ENCODE peak calls at places on chromosome 5, in nine cellular contexts. Z is dorsolateral prefrontal cortex, V is A549, H is H7, D is pancreas, I is astrocyte of the spinal cord, G is endodermal cell, C is brain microvascular endothelial cell, N is BE2C. R is an unnamed sample.

GRCh38 chr5:168624850-168625357 is 45.7 kb upstream of the PANK3 start:
- DNase-seq in Z (no peak), V (no peak), H (no peak), D (no peak), I (no peak), G (no peak), C (no peak), N (no peak), R (peak)

GRCh38 chr5:61767231-61768080 is 435.4 kb downstream of the ZSWIM6 start:
- DNase-seq in Z (peak), V (no peak), H (no peak), D (no peak), I (no peak), G (no peak), C (no peak), N (no peak), R (no peak)

GRCh38 chr5:81626524-81626923 is 124.4 kb downstream of the SSBP2 start:
- DNase-seq in Z (no peak), V (peak), H (no peak), D (no peak), I (peak), G (no peak), C (peak), N (peak), R (peak)

GRCh38 chr5:10420926-10421325 is 20.8 kb upstream of the ROPN1L start:
- DNase-seq in Z (no peak), V (no peak), H (no peak), D (no peak), I (peak), G (no peak), C (no peak), N (no peak), R (no peak)

GRCh38 chr5:16628376-16628775 is 11.6 kb upstream of the RETREG1 start:
- DNase-seq in Z (peak), V (no peak), H (no peak), D (no peak), I (no peak), G (no peak), C (no peak), N (no peak), R (no peak)

GRCh38 chr5:14720236-14720923 is 55.9 kb downstream of the OTULIN start:
- DNase-seq in Z (no peak), V (no peak), H (no peak), D (no peak), I (peak), G (no peak), C (peak), N (no peak), R (peak)

GRCh38 chr5:71460693-71461092 is 5.2 kb downstream of the BDP1 start:
- DNase-seq in Z (no peak), V (no peak), H (no peak), D (no peak), I (no peak), G (no peak), C (no peak), N (no peak), R (no peak)

GRCh38 chr5:133531634-133532033 is 80.7 kb downstream of the FSTL4 start:
- DNase-seq in Z (no peak), V (no peak), H (no peak), D (no peak), I (peak), G (no peak), C (peak), N (no peak), R (peak)

GRCh38 chr5:165881259-165881658 is 2375.8 kb downstream of the MAT2B start:
- DNase-seq in Z (no peak), V (no peak), H (peak), D (no peak), I (no peak), G (no peak), C (no peak), N (no peak), R (no peak)

GRCh38 chr5:139982157-139982974 is 60.7 kb downstream of the NRG2 start:
- DNase-seq in Z (no peak), V (no peak), H (no peak), D (no peak), I (peak), G (no peak), C (no peak), N (peak), R (no peak)

GRCh38 chr5:14009575-14009974 is 65.1 kb upstream of the DNAH5 start:
- DNase-seq in Z (no peak), V (no peak), H (no peak), D (no peak), I (no peak), G (no peak), C (no peak), N (no peak), R (no peak)

GRCh38 chr5:150486402-150487198 is 21.3 kb upstream of the NDST1 start:
- DNase-seq in Z (no peak), V (peak), H (peak), D (peak), I (peak), G (peak), C (no peak), N (peak), R (no peak)

GRCh38 chr5:55450050-55450765 is 84.6 kb downstream of the PLPP1 start:
- DNase-seq in Z (no peak), V (no peak), H (no peak), D (no peak), I (peak), G (no peak), C (peak), N (no peak), R (no peak)

GRCh38 chr5:165617491-165617890 is 2112.1 kb downstream of the MAT2B start:
- DNase-seq in Z (no peak), V (no peak), H (no peak), D (no peak), I (peak), G (no peak), C (no peak), N (no peak), R (no peak)

GRCh38 chr5:6377121-6377520 is 1.2 kb downstream of the MED10 start:
- DNase-seq in Z (no peak), V (no peak), H (no peak), D (no peak), I (no peak), G (peak), C (no peak), N (no peak), R (no peak)

GRCh38 chr5:174223355-174223754 is 177.8 kb downstream of the NSG2 start:
- DNase-seq in Z (no peak), V (no peak), H (no peak), D (no peak), I (no peak), G (no peak), C (no peak), N (peak), R (no peak)

GRCh38 chr5:65907138-65907537 is 19.2 kb upstream of the ERBIN start:
- DNase-seq in Z (no peak), V (no peak), H (no peak), D (no peak), I (peak), G (no peak), C (no peak), N (no peak), R (no peak)

GRCh38 chr5:72018158-72018803 is 89.0 kb upstream of the MAP1B start:
- DNase-seq in Z (no peak), V (peak), H (peak), D (peak), I (peak), G (peak), C (peak), N (peak), R (no peak)

GRCh38 chr5:89277791-89278190 is 394.8 kb upstream of the MEF2C start:
- DNase-seq in Z (no peak), V (no peak), H (no peak), D (no peak), I (peak), G (no peak), C (no peak), N (no peak), R (no peak)

GRCh38 chr5:145856285-145856818 is 16.5 kb downstream of the GRXCR2 start:
- DNase-seq in Z (no peak), V (no peak), H (peak), D (peak), I (peak), G (peak), C (peak), N (no peak), R (peak)
- H3K4me3 ChIP-seq in Z (peak), V (no peak), H (peak), D (no peak), I (no peak), G (peak), C (peak), N (no peak), R (peak)

DNA sequence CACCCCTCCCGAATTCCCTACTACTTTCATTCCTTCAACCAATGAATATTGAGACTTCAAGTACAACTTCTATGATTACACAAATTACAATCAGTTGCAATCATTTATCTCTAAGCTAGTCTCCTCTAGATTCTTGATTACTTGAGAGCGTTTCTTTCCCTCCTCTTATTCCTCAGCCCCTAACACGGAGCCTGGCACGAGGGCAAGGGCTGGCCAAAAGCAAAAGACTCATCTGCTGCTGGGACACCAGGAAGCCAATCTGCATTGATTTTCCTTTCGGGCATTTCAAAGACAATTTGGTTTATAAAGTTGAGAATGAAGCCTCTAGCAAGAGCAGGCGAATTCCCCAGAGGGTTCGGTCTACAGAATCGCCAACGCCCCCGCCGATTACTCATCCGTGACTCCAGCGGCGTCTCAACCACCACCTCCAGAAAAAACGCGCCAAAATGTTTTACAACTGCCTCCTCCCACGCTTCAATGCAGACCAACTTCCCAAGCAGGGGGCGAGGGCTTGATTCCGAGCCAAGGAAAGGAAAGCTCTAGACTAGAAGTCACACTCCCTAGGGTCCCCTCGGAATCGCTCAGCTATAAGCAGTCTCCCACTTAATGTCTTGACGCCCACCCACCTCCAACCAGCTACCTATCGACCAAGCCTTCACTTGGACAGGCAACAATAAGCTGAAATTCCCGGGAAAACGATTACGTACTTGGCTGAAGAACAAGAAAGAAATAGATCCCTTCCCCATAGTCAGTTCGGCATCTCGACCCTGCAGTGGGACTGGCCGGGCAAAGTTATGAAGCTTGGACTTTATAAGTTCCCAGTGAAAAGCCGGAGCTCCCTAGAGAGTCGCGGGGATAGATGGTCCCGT is 1.4 kb downstream of the PCSK1 start:
- DNase-seq in Z (no peak), V (no peak), H (peak), D (no peak), I (peak), G (peak), C (peak), N (peak), R (peak)
- H3K4me3 ChIP-seq in Z (peak), V (no peak), H (peak), D (no peak), I (peak), G (peak), C (peak), N (peak), R (peak)

GRCh38 chr5:36238896-36239295 is 2.8 kb downstream of the NADK2 start:
- DNase-seq in Z (no peak), V (no peak), H (no peak), D (no peak), I (no peak), G (no peak), C (no peak), N (no peak), R (no peak)

GRCh38 chr5:36241636-36242533 is at the start of gene NADK2:
- DNase-seq in Z (peak), V (peak), H (peak), D (peak), I (peak), G (peak), C (peak), N (peak), R (peak)

GRCh38 chr5:36237756-36238155 is 4.0 kb downstream of the NADK2 start:
- DNase-seq in Z (no peak), V (no peak), H (no peak), D (no peak), I (no peak), G (no peak), C (no peak), N (no peak), R (no peak)

GRCh38 chr5:36240779-36241635 is 718 bp downstream of the NADK2 start:
- DNase-seq in Z (peak), V (peak), H (peak), D (peak), I (peak), G (peak), C (peak), N (peak), R (no peak)

GRCh38 chr5:36239370-36240293 is 2.1 kb downstream of the NADK2 start:
- DNase-seq in Z (no peak), V (no peak), H (no peak), D (no peak), I (peak), G (no peak), C (no peak), N (no peak), R (no peak)
- H3K4me3 ChIP-seq in Z (peak), V (no peak), H (no peak), D (no peak), I (peak), G (peak), C (no peak), N (no peak), R (peak)

DNA sequence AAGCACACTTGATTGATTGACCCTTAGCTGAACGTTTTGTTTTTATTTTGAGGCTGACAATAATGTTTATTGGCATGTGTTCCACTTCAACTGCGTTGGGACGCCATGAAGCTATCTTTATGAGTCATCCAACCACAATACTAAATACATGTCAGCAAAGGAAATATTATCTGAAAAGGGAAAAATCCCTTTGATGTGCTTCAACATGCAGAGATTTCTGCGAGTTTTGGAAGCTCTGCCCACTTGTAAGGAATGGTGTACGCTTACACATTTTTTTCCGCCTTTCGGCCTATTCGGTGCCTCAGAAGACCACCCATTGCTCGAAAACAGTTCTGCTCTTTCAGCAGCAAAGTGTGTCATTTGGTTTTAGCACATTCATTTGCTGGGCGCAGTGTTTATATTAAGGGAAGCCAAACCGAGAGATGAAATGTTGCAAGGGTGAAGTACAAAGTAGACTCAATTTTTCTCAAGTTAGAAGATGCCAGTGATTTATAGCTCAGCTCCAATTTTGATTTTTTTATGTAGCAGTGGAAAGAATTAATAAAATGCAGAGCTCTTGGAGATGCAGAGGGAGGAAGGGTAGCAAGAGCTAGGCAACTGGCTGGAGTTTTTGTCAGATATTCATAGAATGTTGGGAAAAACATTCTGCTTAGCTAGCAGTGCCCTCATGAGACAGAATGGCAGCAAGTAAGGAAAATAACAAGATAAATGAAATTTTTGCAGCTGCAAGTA is 68.9 kb downstream of the PRDM6 start:
- DNase-seq in Z (no peak), V (no peak), H (no peak), D (no peak), I (peak), G (no peak), C (peak), N (no peak), R (peak)
- H3K4me3 ChIP-seq in Z (no peak), V (no peak), H (no peak), D (no peak), I (no peak), G (no peak), C (peak), N (no peak), R (no peak)

GRCh38 chr5:103258957-103259704 is 568 bp downstream of the MACIR start:
- DNase-seq in Z (peak), V (peak), H (peak), D (peak), I (peak), G (peak), C (peak), N (peak), R (no peak)

GRCh38 chr5:103263054-103263453 is 4.5 kb downstream of the MACIR start:
- DNase-seq in Z (no peak), V (no peak), H (no peak), D (no peak), I (no peak), G (no peak), C (no peak), N (no peak), R (no peak)

GRCh38 chr5:103259705-103260355 is 1.3 kb downstream of the MACIR start:
- DNase-seq in Z (peak), V (peak), H (no peak), D (no peak), I (peak), G (peak), C (peak), N (peak), R (no peak)

GRCh38 chr5:103262422-103262871 is 3.9 kb downstream of the MACIR start:
- DNase-seq in Z (no peak), V (no peak), H (no peak), D (no peak), I (peak), G (no peak), C (peak), N (no peak), R (no peak)

DNA sequence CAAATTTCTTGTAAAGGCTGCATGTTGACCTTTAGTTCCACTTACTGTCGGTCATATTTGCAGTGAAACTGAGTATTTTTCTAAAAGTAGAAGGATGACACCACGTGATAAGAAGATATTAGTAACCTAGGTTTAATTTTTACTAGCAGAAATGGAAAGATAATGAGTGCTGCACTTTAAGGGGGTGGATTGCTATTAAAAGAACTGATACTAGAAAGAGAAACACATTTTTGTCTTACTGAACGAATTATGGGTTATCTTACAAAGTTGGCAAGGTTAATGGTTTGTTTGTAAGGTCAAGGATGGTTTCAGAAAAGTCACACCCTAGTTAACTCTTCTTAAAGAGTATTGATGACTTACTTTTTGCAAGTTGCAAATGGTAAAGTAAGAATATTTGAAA is 2.4 kb downstream of the MACIR start:
- DNase-seq in Z (no peak), V (no peak), H (no peak), D (no peak), I (no peak), G (no peak), C (no peak), N (no peak), R (no peak)
- H3K4me3 ChIP-seq in Z (peak), V (peak), H (no peak), D (no peak), I (no peak), G (peak), C (no peak), N (peak), R (no peak)

GRCh38 chr5:149144637-149145036 is 3.3 kb downstream of the ABLIM3 start:
- DNase-seq in Z (no peak), V (no peak), H (no peak), D (no peak), I (no peak), G (no peak), C (no peak), N (no peak), R (no peak)
- H3K4me3 ChIP-seq in Z (no peak), V (no peak), H (no peak), D (no peak), I (no peak), G (no peak), C (peak), N (no peak), R (peak)

GRCh38 chr5:73233053-73233460 is 60.1 kb downstream of the TMEM174 start:
- DNase-seq in Z (no peak), V (no peak), H (peak), D (no peak), I (no peak), G (no peak), C (no peak), N (no peak), R (no peak)
- H3K4me3 ChIP-seq in Z (peak), V (no peak), H (peak), D (no peak), I (no peak), G (peak), C (peak), N (no peak), R (no peak)